ENCODE peak calls at places on chromosomes 16 and 17, in nine cellular contexts. I is left ventricle myocardium inferior, B is IMR-90, P is HepG2, X is body of pancreas, M is lung, R is transverse colon, S is GM23338, V is endodermal cell. L is an unnamed sample. For H3K4me1, the result is how much of the 10 kb centered on the place peaks cover.

GRCh38 chr17:78230252-78230962 is 1.0 kb upstream of the TMEM235 start:
- DNase-seq in I (no peak), B (no peak), P (no peak), X (no peak), M (no peak), R (no peak), S (no peak), V (no peak), L (no peak)

GRCh38 chr17:27415090-27415795 is 41.0 kb upstream of the KSR1 start:
- DNase-seq in I (no peak), B (no peak), P (no peak), X (no peak), M (no peak), R (no peak), S (peak), V (peak), L (no peak)

GRCh38 chr17:78414178-78415162 is 36.0 kb downstream of the PGS1 start:
- DNase-seq in I (no peak), B (no peak), P (no peak), X (no peak), M (no peak), R (no peak), S (no peak), V (no peak), L (no peak)

GRCh38 chr16:35134471-35134870 is 1675.1 kb downstream of the TP53TG3F start:
- DNase-seq in I (no peak), B (no peak), P (no peak), X (no peak), M (no peak), R (no peak), S (no peak), V (no peak), L (no peak)

GRCh38 chr16:56560447-56560846 is 4.4 kb upstream of the MT4 start:
- DNase-seq in I (no peak), B (no peak), P (no peak), X (no peak), M (no peak), R (no peak), S (no peak), V (no peak), L (no peak)

GRCh38 chr17:2084129-2084765 is 29.3 kb downstream of the HIC1 start:
- DNase-seq in I (peak), B (peak), P (no peak), X (no peak), M (no peak), R (peak), S (no peak), V (no peak), L (peak)

GRCh38 chr17:78748730-78749317 is 33.2 kb downstream of the CYTH1 start:
- DNase-seq in I (peak), B (peak), P (peak), X (peak), M (peak), R (peak), S (no peak), V (no peak), L (peak)

GRCh38 chr17:39208893-39209292 is 8.8 kb downstream of the RPL19 start:
- DNase-seq in I (no peak), B (no peak), P (no peak), X (peak), M (no peak), R (peak), S (no peak), V (peak), L (peak)

GRCh38 chr17:82358467-82359350 is at the start of gene TEX19:
- DNase-seq in I (no peak), B (no peak), P (no peak), X (no peak), M (no peak), R (no peak), S (peak), V (peak), L (no peak)

GRCh38 chr17:57493171-57493570 is 236.8 kb downstream of the MSI2 start:
- DNase-seq in I (no peak), B (no peak), P (no peak), X (no peak), M (no peak), R (no peak), S (no peak), V (no peak), L (no peak)

GRCh38 chr17:46995841-46996571 is 17.0 kb upstream of the RPRML start:
- DNase-seq in I (no peak), B (peak), P (no peak), X (no peak), M (no peak), R (no peak), S (no peak), V (no peak), L (no peak)

GRCh38 chr16:66525396-66526180 is 24.3 kb downstream of the TK2 start:
- DNase-seq in I (no peak), B (no peak), P (no peak), X (peak), M (no peak), R (no peak), S (no peak), V (no peak), L (no peak)

GRCh38 chr17:39863918-39864746 is at the start of gene IKZF3:
- DNase-seq in I (peak), B (peak), P (peak), X (peak), M (peak), R (peak), S (peak), V (peak), L (peak)

GRCh38 chr17:17141279-17141678 is 64.9 kb downstream of the PLD6 start:
- DNase-seq in I (no peak), B (no peak), P (no peak), X (no peak), M (no peak), R (no peak), S (no peak), V (peak), L (no peak)

GRCh38 chr17:50514936-50515702 is 6.9 kb downstream of the MYCBPAP start:
- DNase-seq in I (peak), B (no peak), P (peak), X (peak), M (no peak), R (no peak), S (peak), V (peak), L (peak)

GRCh38 chr17:41382396-41382795 is 290 bp upstream of the KRT34 start:
- DNase-seq in I (no peak), B (peak), P (no peak), X (no peak), M (no peak), R (no peak), S (no peak), V (peak), L (no peak)

DNA sequence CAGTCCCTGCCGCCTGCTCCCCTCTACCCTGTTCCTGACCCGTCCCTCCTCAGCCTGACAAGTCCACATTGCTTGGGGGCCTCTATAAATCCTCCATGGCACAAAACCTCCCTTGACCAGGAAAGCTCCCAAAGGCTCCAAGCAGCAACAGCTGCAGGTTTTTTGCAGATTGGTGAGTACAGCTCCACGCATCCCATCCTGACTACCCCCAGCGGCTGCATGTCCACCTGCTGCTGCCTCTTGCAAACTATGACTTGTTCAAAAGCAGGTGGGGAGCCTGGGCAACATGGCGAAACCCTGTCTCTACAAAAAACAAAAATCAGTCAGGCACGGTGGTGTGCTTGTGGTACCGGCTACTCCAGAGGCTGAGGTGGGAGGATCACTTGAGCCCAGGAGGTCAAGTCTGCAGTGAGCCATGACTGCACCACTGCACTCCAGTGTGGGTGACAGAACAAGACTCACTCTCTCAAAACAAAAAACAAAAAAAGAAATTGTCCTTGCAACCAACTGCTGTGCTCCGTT is 122.8 kb downstream of the ANKRD11 start:
- DNase-seq in I (no peak), B (no peak), P (no peak), X (no peak), M (no peak), R (no peak), S (no peak), V (no peak), L (no peak)
- H3K4me1 ChIP-seq in I (half or more), B (under half), P (under half), X (half or more), M (under half), R (under half), S (half or more), V (under half), L (under half)

DNA sequence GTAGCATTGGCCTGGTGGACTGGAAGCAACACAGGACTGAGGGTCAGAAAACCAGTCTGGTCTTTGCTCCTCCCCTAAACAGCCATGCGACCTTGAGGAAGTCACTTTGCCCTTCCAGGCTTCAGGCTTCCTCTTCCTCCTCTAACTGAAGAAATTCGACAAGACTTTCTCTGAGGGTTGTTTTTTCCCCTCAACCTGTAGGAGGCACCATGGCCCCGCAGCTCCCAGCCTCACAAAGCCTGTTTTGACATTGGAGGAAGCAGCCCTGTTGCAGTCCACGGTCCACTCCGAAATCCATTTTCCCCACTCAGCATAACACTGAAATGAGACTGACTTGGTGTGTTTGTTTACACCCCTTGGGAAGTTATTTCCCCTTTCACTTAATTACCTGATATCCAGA is 41.2 kb upstream of the PIRT start:
- DNase-seq in I (peak), B (no peak), P (no peak), X (peak), M (no peak), R (peak), S (peak), V (peak), L (peak)
- H3K27ac ChIP-seq in I (no peak), B (no peak), P (no peak), X (no peak), M (no peak), R (no peak), S (no peak), V (no peak), L (no peak)

DNA sequence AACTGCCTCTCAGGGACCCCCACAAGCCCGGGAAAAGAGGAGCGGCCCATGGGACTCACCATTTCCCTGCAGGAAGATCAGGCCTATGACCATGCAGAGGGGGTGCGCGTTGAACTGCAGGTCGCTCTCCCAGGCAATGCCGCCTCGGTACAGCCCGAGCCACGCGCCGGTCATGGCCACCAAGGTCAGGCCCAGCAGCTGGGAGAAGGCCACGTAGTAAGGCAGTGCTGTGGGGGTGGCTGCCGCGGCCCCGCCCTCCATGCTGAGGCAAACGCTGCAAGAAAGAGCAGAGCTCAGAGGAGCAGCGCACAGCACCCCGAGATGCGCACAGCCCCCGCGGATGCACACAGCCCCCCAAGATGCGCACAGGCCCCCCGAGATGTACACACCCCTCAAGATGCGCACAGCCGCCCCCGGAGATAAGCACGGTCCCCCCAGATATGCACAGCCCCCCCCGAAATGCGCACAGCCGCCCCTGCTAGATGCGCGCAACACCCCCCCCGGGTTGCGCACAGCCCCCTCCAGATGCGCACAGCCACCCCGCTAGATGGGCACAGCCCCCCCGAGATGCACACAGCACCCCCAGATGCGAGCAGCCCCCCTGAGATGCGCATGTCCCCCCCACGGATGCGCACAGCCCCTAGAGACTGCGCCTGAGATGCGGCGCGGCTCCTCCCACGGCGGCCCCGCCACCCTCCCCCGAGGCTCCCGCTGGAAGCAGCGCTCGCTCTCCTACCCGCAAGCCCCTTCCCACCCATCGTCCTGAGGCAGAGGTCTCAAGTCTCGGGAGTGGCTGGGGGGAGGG is 8.6 kb downstream of the CYB561 start:
- DNase-seq in I (no peak), B (no peak), P (no peak), X (peak), M (no peak), R (no peak), S (no peak), V (no peak), L (no peak)
- H3K4me1 ChIP-seq in I (half or more), B (under half), P (under half), X (half or more), M (half or more), R (under half), S (under half), V (under half), L (under half)

GRCh38 chr16:30951193-30951592 is 2.3 kb downstream of the ORAI3 start:
- DNase-seq in I (no peak), B (no peak), P (no peak), X (no peak), M (no peak), R (no peak), S (no peak), V (no peak), L (no peak)
- H3K27ac ChIP-seq in I (peak), B (no peak), P (no peak), X (no peak), M (peak), R (peak), S (no peak), V (no peak), L (peak)

GRCh38 chr17:867896-868489 is 85.8 kb downstream of the MRM3 start:
- DNase-seq in I (no peak), B (peak), P (no peak), X (no peak), M (no peak), R (no peak), S (no peak), V (no peak), L (no peak)
- H3K4me1 ChIP-seq in I (under half), B (under half), P (under half), X (under half), M (under half), R (under half), S (under half), V (under half), L (under half)

GRCh38 chr16:2198283-2198682 is 1.9 kb upstream of the CASKIN1 start:
- DNase-seq in I (no peak), B (no peak), P (no peak), X (no peak), M (no peak), R (no peak), S (no peak), V (no peak), L (no peak)

GRCh38 chr16:2200313-2200712 is 3.9 kb upstream of the CASKIN1 start:
- DNase-seq in I (no peak), B (no peak), P (no peak), X (no peak), M (no peak), R (no peak), S (no peak), V (no peak), L (no peak)

GRCh38 chr16:2197765-2198164 is 1.4 kb upstream of the CASKIN1 start:
- DNase-seq in I (no peak), B (no peak), P (no peak), X (no peak), M (no peak), R (no peak), S (no peak), V (no peak), L (no peak)

GRCh38 chr16:2199621-2200139 is 3.3 kb upstream of the CASKIN1 start:
- DNase-seq in I (no peak), B (no peak), P (no peak), X (no peak), M (no peak), R (no peak), S (no peak), V (no peak), L (no peak)

DNA sequence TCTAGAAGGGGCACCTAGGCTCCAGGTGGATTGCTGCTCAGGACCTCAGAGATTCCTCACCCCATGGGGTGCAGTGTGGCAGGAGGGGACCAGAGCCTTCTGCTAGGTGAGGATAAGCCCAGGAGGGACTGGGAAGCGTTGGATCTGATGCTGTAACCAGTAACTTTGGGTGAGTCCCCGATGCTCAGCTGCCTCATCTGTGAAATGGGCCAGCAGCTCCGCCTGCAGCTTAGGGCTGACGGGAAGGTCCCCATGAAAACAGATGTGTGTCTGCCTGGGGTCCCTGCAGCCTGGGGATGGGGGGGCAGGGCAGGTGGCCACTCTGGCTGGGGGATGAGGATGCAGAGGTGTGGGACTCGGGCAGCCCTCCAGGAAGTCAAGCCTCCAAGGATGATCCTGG is 2.7 kb upstream of the CASKIN1 start:
- DNase-seq in I (no peak), B (no peak), P (no peak), X (no peak), M (no peak), R (no peak), S (no peak), V (no peak), L (no peak)
- H3K27ac ChIP-seq in I (no peak), B (no peak), P (no peak), X (no peak), M (no peak), R (no peak), S (no peak), V (no peak), L (no peak)

L was measured in small intestine.